ENCODE peak calls at places on chromosomes 3 and 15, in six cellular contexts. F, K, W, S, Q and C are unnamed samples.

GRCh38 chr3:184656991-184657669 is 54.7 kb downstream of the MAGEF1 start:
- DNase-seq in F (no peak), K (no peak), W (no peak), S (peak; percentile 54), Q (peak; percentile 93), C (no peak)

GRCh38 chr3:81740731-81741130 is 20.7 kb downstream of the GBE1 start:
- DNase-seq in F (no peak), K (no peak), W (no peak), S (no peak), Q (no peak), C (no peak)

GRCh38 chr3:168620854-168621253 is 525.1 kb upstream of the GOLIM4 start:
- DNase-seq in F (no peak), K (no peak), W (peak; percentile 68), S (peak; percentile 22), Q (peak; percentile 55), C (peak; percentile 11)

GRCh38 chr3:20054549-20054987 is 14.3 kb downstream of the KAT2B start:
- DNase-seq in F (peak; percentile 53), K (peak; percentile 49), W (no peak), S (peak; percentile 74), Q (peak; percentile 90), C (peak; percentile 90)

GRCh38 chr3:36804295-36805055 is 40.1 kb upstream of the DCLK3 start:
- DNase-seq in F (no peak), K (no peak), W (no peak), S (no peak), Q (no peak), C (no peak)

GRCh38 chr3:11509175-11510000 is 134.3 kb downstream of the VGLL4 start:
- DNase-seq in F (peak; percentile 79), K (no peak), W (peak; percentile 33), S (peak; percentile 99), Q (peak; percentile 80), C (peak; percentile 69)

GRCh38 chr3:142595581-142595950 is 627 bp upstream of the PLS1 start:
- DNase-seq in F (peak; percentile 63), K (no peak), W (no peak), S (peak; percentile 93), Q (peak; percentile 88), C (peak; percentile 61)

GRCh38 chr15:92958105-92958504 is 58.0 kb downstream of the CHD2 start:
- DNase-seq in F (no peak), K (peak; percentile 37), W (no peak), S (peak; percentile 55), Q (peak; percentile 2), C (no peak)

GRCh38 chr3:69806735-69807438 is 67.6 kb downstream of the MITF start:
- DNase-seq in F (peak; percentile 40), K (no peak), W (no peak), S (peak; percentile 73), Q (peak; percentile 33), C (peak; percentile 71)

GRCh38 chr3:18027161-18027939 is 284.9 kb upstream of the TBC1D5 start:
- DNase-seq in F (no peak), K (no peak), W (no peak), S (no peak), Q (no peak), C (no peak)

GRCh38 chr3:159635047-159635641 is 353.5 kb upstream of the IL12A start:
- DNase-seq in F (no peak), K (no peak), W (no peak), S (peak; percentile 54), Q (peak; percentile 69), C (no peak)

GRCh38 chr15:101562428-101563059 is 73.0 kb upstream of the PCSK6 start:
- DNase-seq in F (no peak), K (no peak), W (no peak), S (no peak), Q (no peak), C (no peak)

GRCh38 chr15:77497108-77497737 is 76.5 kb downstream of the HMG20A start:
- DNase-seq in F (peak; percentile 49), K (no peak), W (peak; percentile 98), S (peak; percentile 68), Q (peak; percentile 50), C (peak; percentile 32)

GRCh38 chr3:62665627-62666433 is 209.4 kb downstream of the CADPS start:
- DNase-seq in F (peak; percentile 39), K (no peak), W (peak; percentile 65), S (peak; percentile 61), Q (peak; percentile 65), C (peak; percentile 59)

GRCh38 chr3:188520466-188520865 is 366.5 kb downstream of the LPP start:
- DNase-seq in F (no peak), K (no peak), W (no peak), S (peak; percentile 48), Q (no peak), C (peak; percentile 29)

GRCh38 chr3:71047616-71048531 is 535.7 kb downstream of the FOXP1 start:
- DNase-seq in F (no peak), K (no peak), W (no peak), S (no peak), Q (no peak), C (peak; percentile 55)

GRCh38 chr3:151564261-151564660 is 103.4 kb upstream of the IGSF10 start:
- DNase-seq in F (no peak), K (no peak), W (no peak), S (no peak), Q (no peak), C (no peak)

GRCh38 chr3:101671014-101671413 is 5.9 kb downstream of the ZBTB11 start:
- DNase-seq in F (no peak), K (no peak), W (no peak), S (no peak), Q (no peak), C (no peak)

GRCh38 chr15:65275728-65276126 is 11.0 kb downstream of the PARP16 start:
- DNase-seq in F (no peak), K (no peak), W (no peak), S (no peak), Q (peak; percentile 33), C (no peak)

GRCh38 chr15:76340198-76340801 is 3.7 kb downstream of the ISL2 start:
- DNase-seq in F (no peak), K (no peak), W (no peak), S (no peak), Q (no peak), C (peak; percentile 51)

GRCh38 chr3:10342781-10343180 is 21.9 kb upstream of the SEC13 start:
- DNase-seq in F (no peak), K (no peak), W (no peak), S (no peak), Q (no peak), C (no peak)

GRCh38 chr15:39299506-39300267 is 281.2 kb upstream of the THBS1 start:
- DNase-seq in F (no peak), K (no peak), W (no peak), S (no peak), Q (no peak), C (no peak)

GRCh38 chr3:72245183-72245811 is 460.3 kb upstream of the PROK2 start:
- DNase-seq in F (peak; percentile 28), K (no peak), W (peak; percentile 78), S (no peak), Q (peak; percentile 4), C (peak; percentile 64)

GRCh38 chr3:194364652-194365434 is 4.7 kb downstream of the LRRC15 start:
- DNase-seq in F (peak; percentile 74), K (no peak), W (peak; percentile 11), S (peak; percentile 64), Q (peak; percentile 80), C (peak; percentile 76)

GRCh38 chr15:91853501-91853967 is at the start of gene SLCO3A1:
- DNase-seq in F (peak; percentile 66), K (peak; percentile 72), W (peak; percentile 80), S (no peak), Q (peak; percentile 83), C (no peak)